ENCODE peak calls at places on chromosome 17, in nine cellular contexts. E, I, Q, K, L, O, U, B and T are unnamed samples.
A peak's percentile ranks its signal among the peaks of the same experiment; 100 is the strongest.

GRCh38 chr17:55266051-55266957 is 1.5 kb downstream of the HLF start:
- DNase-seq in B (no peak), Q (no peak), O (no peak), E (no peak), L (no peak), I (no peak), K (no peak), U (no peak), T (no peak)

GRCh38 chr17:81652901-81653771 is 3.2 kb downstream of the PDE6G start:
- DNase-seq in B (no peak), U (no peak), E (no peak), Q (no peak), K (no peak), I (no peak), L (no peak), O (no peak), T (no peak)

GRCh38 chr17:3732171-3732570 is 8.5 kb downstream of the HASPIN start:
- DNase-seq in K (no peak), O (no peak), L (no peak), U (no peak), E (no peak), I (no peak), Q (no peak), B (no peak), T (no peak)

GRCh38 chr17:28967240-28968135 is 16.2 kb upstream of the PHF12 start:
- DNase-seq in U (no peak), E (peak; percentile 72), O (no peak), Q (no peak), K (no peak), I (no peak), L (no peak), B (no peak), T (no peak)

GRCh38 chr17:78144736-78145641 is 1.2 kb upstream of the C17orf99 start:
- DNase-seq in U (no peak), K (no peak), E (no peak), O (peak; percentile 52), B (no peak), L (no peak), I (no peak), Q (no peak), T (peak; percentile 57)

GRCh38 chr17:63487014-63487339 is 10.1 kb downstream of the ACE start:
- DNase-seq in O (no peak), B (no peak), Q (no peak), K (no peak), E (no peak), L (no peak), U (no peak), I (no peak), T (no peak)

GRCh38 chr17:65278820-65279184 is 141.6 kb downstream of the RGS9 start:
- DNase-seq in U (no peak), I (no peak), K (no peak), B (no peak), Q (no peak), L (no peak), O (no peak), E (no peak), T (no peak)

GRCh38 chr17:2138318-2138717 is 83.4 kb downstream of the HIC1 start:
- DNase-seq in I (no peak), L (no peak), O (peak; percentile 36), U (no peak), B (no peak), E (no peak), Q (no peak), K (no peak), T (no peak)

GRCh38 chr17:6435968-6436367 is 1.0 kb upstream of the AIPL1 start:
- DNase-seq in L (no peak), Q (peak; percentile 53), K (peak; percentile 71), E (peak; percentile 75), B (peak; percentile 74), I (peak; percentile 29), O (peak; percentile 76), U (peak; percentile 51), T (peak; percentile 62)

GRCh38 chr17:41987642-41988041 is 21.0 kb downstream of the CNP start:
- DNase-seq in Q (no peak), L (no peak), O (no peak), K (no peak), I (no peak), E (peak; percentile 49), U (no peak), B (no peak), T (no peak)

GRCh38 chr17:35743911-35744328 is 9.1 kb downstream of the GAS2L2 start:
- DNase-seq in L (no peak), O (peak; percentile 38), Q (no peak), E (no peak), I (no peak), U (peak; percentile 14), B (peak; percentile 50), K (peak; percentile 49), T (peak; percentile 13)

GRCh38 chr17:66076546-66077190 is 115.3 kb downstream of the CEP112 start:
- DNase-seq in Q (no peak), O (peak; percentile 38), K (no peak), L (no peak), B (no peak), E (no peak), I (no peak), U (no peak), T (peak; percentile 55)

GRCh38 chr17:3738562-3739295 is 15.0 kb downstream of the HASPIN start:
- DNase-seq in U (peak; percentile 36), I (no peak), E (no peak), O (no peak), K (no peak), Q (peak; percentile 58), L (no peak), B (peak; percentile 46), T (peak; percentile 83)

GRCh38 chr17:55722742-55723487 is at the start of gene TMEM100:
- DNase-seq in K (no peak), I (peak; percentile 63), O (peak; percentile 47), E (no peak), U (peak; percentile 40), L (peak; percentile 86), B (no peak), Q (no peak), T (peak; percentile 27)

GRCh38 chr17:79600613-79601221 is 10.1 kb downstream of the RBFOX3 start:
- DNase-seq in B (no peak), E (no peak), K (no peak), Q (no peak), I (no peak), U (no peak), O (no peak), L (no peak), T (no peak)

GRCh38 chr17:19928299-19928698 is 49.3 kb downstream of the AKAP10 start:
- DNase-seq in E (no peak), U (no peak), B (no peak), O (peak; percentile 33), L (no peak), Q (no peak), K (no peak), I (peak; percentile 91), T (no peak)

GRCh38 chr17:63950940-63951907 is 19.1 kb upstream of the CD79B start:
- DNase-seq in U (no peak), L (no peak), K (no peak), Q (peak; percentile 44), O (no peak), B (peak; percentile 54), E (no peak), I (no peak), T (peak; percentile 69)

GRCh38 chr17:15966879-15967248 is 21.9 kb downstream of the ADORA2B start:
- DNase-seq in O (peak; percentile 96), K (peak; percentile 10), E (no peak), I (no peak), L (no peak), Q (no peak), B (no peak), U (no peak), T (peak; percentile 88)

GRCh38 chr17:49074851-49075540 is 57.6 kb upstream of the B4GALNT2 start:
- DNase-seq in L (no peak), U (no peak), I (no peak), K (no peak), B (no peak), E (no peak), O (no peak), Q (no peak), T (no peak)

GRCh38 chr17:49209061-49209571 is 1.3 kb downstream of the GNGT2 start:
- DNase-seq in O (peak; percentile 41), L (no peak), U (no peak), Q (no peak), B (no peak), E (peak; percentile 66), K (no peak), I (no peak), T (no peak)

GRCh38 chr17:50689956-50690886 is 17.5 kb downstream of the ANKRD40 start:
- DNase-seq in Q (no peak), B (no peak), E (peak; percentile 42), I (no peak), O (no peak), K (peak; percentile 53), L (no peak), U (peak; percentile 33), T (no peak)